ENCODE peak calls at places on chromosomes 3 and 15, in six cellular contexts. A, H, P, I, D and C are unnamed samples.

GRCh38 chr3:178182337-178182761 is 353.9 kb upstream of the KCNMB2 start:
- DNase-seq in A (no peak), H (no peak), P (peak; percentile 12), I (peak; percentile 84), D (no peak), C (no peak)

GRCh38 chr3:63687569-63688233 is 35.2 kb downstream of the SNTN start:
- DNase-seq in A (peak; percentile 94), H (no peak), P (no peak), I (no peak), D (no peak), C (peak; percentile 25)

GRCh38 chr3:95407709-95408463 is 1345.0 kb downstream of the NSUN3 start:
- DNase-seq in A (no peak), H (no peak), P (no peak), I (no peak), D (peak; percentile 92), C (no peak)

GRCh38 chr15:41810651-41811431 is 17.1 kb upstream of the JMJD7 start:
- DNase-seq in A (no peak), H (no peak), P (no peak), I (no peak), D (no peak), C (no peak)

GRCh38 chr3:187041362-187042061 is 97.8 kb downstream of the RPL39L start:
- DNase-seq in A (no peak), H (no peak), P (no peak), I (no peak), D (no peak), C (no peak)

GRCh38 chr15:27692438-27692837 is 406.7 kb downstream of the OCA2 start:
- DNase-seq in A (no peak), H (no peak), P (no peak), I (no peak), D (no peak), C (no peak)

GRCh38 chr3:169838511-169838910 is 25.8 kb upstream of the LRRC34 start:
- DNase-seq in A (no peak), H (no peak), P (no peak), I (no peak), D (no peak), C (no peak)

GRCh38 chr15:54187325-54187724 is 209.1 kb downstream of the UNC13C start:
- DNase-seq in A (no peak), H (no peak), P (no peak), I (no peak), D (no peak), C (no peak)

GRCh38 chr3:151568095-151568685 is 107.3 kb upstream of the IGSF10 start:
- DNase-seq in A (no peak), H (no peak), P (no peak), I (no peak), D (no peak), C (peak; percentile 24)

GRCh38 chr3:49371946-49372345 is 13.8 kb upstream of the GPX1 start:
- DNase-seq in A (no peak), H (no peak), P (no peak), I (no peak), D (no peak), C (no peak)

GRCh38 chr3:16494906-16495580 is 18.5 kb downstream of the RFTN1 start:
- DNase-seq in A (no peak), H (no peak), P (no peak), I (no peak), D (no peak), C (peak; percentile 21)

GRCh38 chr3:195549931-195550519 is 6.9 kb upstream of the PPP1R2 start:
- DNase-seq in A (no peak), H (peak; percentile 75), P (no peak), I (no peak), D (no peak), C (no peak)

GRCh38 chr15:33975023-33975565 is 6.8 kb downstream of the CHRM5 start:
- DNase-seq in A (no peak), H (no peak), P (no peak), I (no peak), D (no peak), C (no peak)